ENCODE peak calls at places on chromosomes 5 and 9, in eight cellular contexts. C, B, A, Y, K, O, R and J are unnamed samples.

GRCh38 chr5:84287964-84288363 is 96.7 kb downstream of the EDIL3 start:
- DNase-seq in C (no peak), B (no peak), A (no peak), Y (no peak), K (no peak), O (peak; percentile 91), R (peak; percentile 87), J (no peak)

GRCh38 chr5:126449751-126450271 is 26.6 kb downstream of the GRAMD2B start:
- DNase-seq in C (no peak), B (no peak), A (peak; percentile 59), Y (peak; percentile 43), K (no peak), O (peak; percentile 61), R (peak; percentile 66), J (no peak)

GRCh38 chr5:125112196-125112595 is 365.8 kb upstream of the ZNF608 start:
- DNase-seq in C (no peak), B (no peak), A (no peak), Y (no peak), K (no peak), O (peak; percentile 49), R (peak; percentile 22), J (no peak)

GRCh38 chr9:69615880-69616279 is 56.3 kb downstream of the APBA1 start:
- DNase-seq in C (no peak), B (no peak), A (no peak), Y (no peak), K (no peak), O (no peak), R (no peak), J (no peak)

GRCh38 chr5:86244153-86244552 is 373.6 kb upstream of the COX7C start:
- DNase-seq in C (no peak), B (no peak), A (no peak), Y (no peak), K (no peak), O (no peak), R (no peak), J (no peak)

GRCh38 chr5:72559866-72560766 is 52.9 kb upstream of the ZNF366 start:
- DNase-seq in C (no peak), B (no peak), A (no peak), Y (no peak), K (no peak), O (no peak), R (no peak), J (no peak)

GRCh38 chr5:31213676-31214638 is 20.5 kb downstream of the CDH6 start:
- DNase-seq in C (no peak), B (no peak), A (no peak), Y (no peak), K (no peak), O (no peak), R (no peak), J (no peak)

GRCh38 chr9:116998305-116998704 is 311.2 kb downstream of the TRIM32 start:
- DNase-seq in C (peak; percentile 56), B (no peak), A (no peak), Y (no peak), K (no peak), O (peak; percentile 36), R (no peak), J (no peak)

GRCh38 chr5:23221838-23222237 is 285.6 kb upstream of the PRDM9 start:
- DNase-seq in C (no peak), B (no peak), A (no peak), Y (no peak), K (no peak), O (no peak), R (no peak), J (no peak)

GRCh38 chr9:22446950-22447606 is 454 bp downstream of the DMRTA1 start:
- DNase-seq in C (peak; percentile 82), B (no peak), A (peak; percentile 41), Y (no peak), K (peak; percentile 80), O (peak; percentile 47), R (peak; percentile 59), J (peak; percentile 88)

GRCh38 chr5:158155811-158156495 is 297.0 kb upstream of the CLINT1 start:
- DNase-seq in C (no peak), B (no peak), A (no peak), Y (no peak), K (no peak), O (no peak), R (no peak), J (no peak)

GRCh38 chr5:137254695-137255094 is 244.4 kb downstream of the SPOCK1 start:
- DNase-seq in C (no peak), B (no peak), A (no peak), Y (no peak), K (no peak), O (no peak), R (no peak), J (no peak)

GRCh38 chr9:89254773-89255125 is 56.2 kb upstream of the CKS2 start:
- DNase-seq in C (no peak), B (no peak), A (no peak), Y (no peak), K (no peak), O (no peak), R (no peak), J (no peak)

GRCh38 chr9:130172161-130172857 is at the start of gene NCS1:
- DNase-seq in C (peak; percentile 82), B (no peak), A (peak; percentile 68), Y (peak; percentile 18), K (peak; percentile 93), O (peak; percentile 68), R (no peak), J (peak; percentile 85)